ENCODE peak calls at places on chromosomes 12 and 14, in nine cellular contexts. V, X, K, B, F, M, A, S and Z are unnamed samples.

GRCh38 chr14:104383088-104383805 is 196.3 kb upstream of the C14orf180 start:
- DNase-seq in V (no peak), X (no peak), K (no peak), B (no peak), F (peak; percentile 3), M (no peak), A (no peak), S (no peak), Z (no peak)

GRCh38 chr12:76025601-76026575 is 5.7 kb downstream of the PHLDA1 start:
- DNase-seq in V (peak; percentile 72), X (no peak), K (no peak), B (no peak), F (no peak), M (no peak), A (no peak), S (peak; percentile 74), Z (peak; percentile 66)

GRCh38 chr14:97218336-97218712 is 421.1 kb downstream of the VRK1 start:
- DNase-seq in V (peak; percentile 76), X (no peak), K (no peak), B (no peak), F (no peak), M (no peak), A (no peak), S (no peak), Z (no peak)

GRCh38 chr12:54030889-54031860 is 1.7 kb upstream of the HOXC5 start:
- DNase-seq in V (peak; percentile 86), X (no peak), K (no peak), B (no peak), F (no peak), M (no peak), A (no peak), S (no peak), Z (peak; percentile 93)

GRCh38 chr14:85444685-85445084 is 85.3 kb upstream of the FLRT2 start:
- DNase-seq in V (no peak), X (no peak), K (no peak), B (no peak), F (no peak), M (no peak), A (no peak), S (no peak), Z (peak; percentile 83)

GRCh38 chr14:59130472-59130871 is 58.0 kb upstream of the DAAM1 start:
- DNase-seq in V (no peak), X (no peak), K (peak; percentile 24), B (peak; percentile 49), F (no peak), M (no peak), A (no peak), S (no peak), Z (no peak)

GRCh38 chr12:123715151-123715676 is 3.1 kb downstream of the ATP6V0A2 start:
- DNase-seq in V (no peak), X (no peak), K (no peak), B (no peak), F (no peak), M (no peak), A (no peak), S (no peak), Z (no peak)

GRCh38 chr14:103519837-103520212 is 2.8 kb downstream of the CKB start:
- DNase-seq in V (no peak), X (no peak), K (peak; percentile 41), B (peak; percentile 63), F (no peak), M (no peak), A (no peak), S (no peak), Z (no peak)

GRCh38 chr12:116784238-116784612 is 46.1 kb downstream of the RNFT2 start:
- DNase-seq in V (peak; percentile 75), X (no peak), K (no peak), B (no peak), F (no peak), M (no peak), A (no peak), S (no peak), Z (no peak)

GRCh38 chr12:125355614-125356013 is 290.4 kb downstream of the AACS start:
- DNase-seq in V (peak; percentile 19), X (no peak), K (no peak), B (no peak), F (no peak), M (no peak), A (no peak), S (no peak), Z (no peak)

GRCh38 chr14:76304536-76305473 is 71.1 kb upstream of the ESRRB start:
- DNase-seq in V (peak; percentile 26), X (no peak), K (no peak), B (no peak), F (no peak), M (no peak), A (no peak), S (no peak), Z (peak; percentile 29)

GRCh38 chr14:51511265-51511664 is 140.4 kb upstream of the FRMD6 start:
- DNase-seq in V (no peak), X (no peak), K (no peak), B (no peak), F (no peak), M (no peak), A (no peak), S (no peak), Z (no peak)

GRCh38 chr12:9244894-9245293 is 36.7 kb upstream of the PZP start:
- DNase-seq in V (no peak), X (no peak), K (no peak), B (no peak), F (no peak), M (no peak), A (no peak), S (no peak), Z (no peak)

GRCh38 chr14:22386924-22387775 is 201.9 kb downstream of the DAD1 start:
- DNase-seq in V (peak; percentile 89), X (peak; percentile 38), K (peak; percentile 68), B (peak; percentile 41), F (peak; percentile 60), M (peak; percentile 17), A (peak; percentile 22), S (no peak), Z (peak; percentile 75)

GRCh38 chr14:96380735-96381134 is 11.2 kb upstream of the AK7 start:
- DNase-seq in V (no peak), X (no peak), K (no peak), B (no peak), F (no peak), M (no peak), A (no peak), S (no peak), Z (no peak)

GRCh38 chr12:62305778-62306177 is 45.6 kb downstream of the USP15 start:
- DNase-seq in V (no peak), X (no peak), K (no peak), B (no peak), F (no peak), M (no peak), A (no peak), S (no peak), Z (no peak)

GRCh38 chr14:34872822-34873590 is 2.2 kb downstream of the BAZ1A start:
- DNase-seq in V (no peak), X (no peak), K (no peak), B (no peak), F (no peak), M (peak; percentile 61), A (no peak), S (peak; percentile 33), Z (no peak)

GRCh38 chr14:101519090-101519489 is 42.2 kb upstream of the DIO3 start:
- DNase-seq in V (no peak), X (no peak), K (peak; percentile 46), B (peak; percentile 42), F (peak; percentile 60), M (no peak), A (no peak), S (no peak), Z (no peak)

GRCh38 chr12:92378682-92379479 is 233.2 kb upstream of the BTG1 start:
- DNase-seq in V (no peak), X (no peak), K (no peak), B (no peak), F (no peak), M (no peak), A (no peak), S (no peak), Z (no peak)